ENCODE peak calls at places on chromosome 9, in four cellular contexts. One of them, this sample, is unnamed.

GRCh38 chr9:127370651-127371648 is 26.0 kb upstream of the SLC2A8 start:
- DNase-seq in GM12878: no peak
- DNase-seq in HCT116: no peak
- DNase-seq in K562: no peak
- DNase-seq in this sample: no peak

GRCh38 chr9:72400866-72401265 is 35.9 kb upstream of the ZFAND5 start:
- DNase-seq in GM12878: no peak
- DNase-seq in HCT116: no peak
- DNase-seq in K562: no peak
- DNase-seq in this sample: no peak

GRCh38 chr9:107281164-107281563 is 1.9 kb upstream of the RAD23B start:
- DNase-seq in GM12878: no peak
- DNase-seq in HCT116: no peak
- DNase-seq in K562: no peak
- DNase-seq in this sample: no peak

GRCh38 chr9:131728961-131729360 is 10.9 kb downstream of the RAPGEF1 start:
- DNase-seq in GM12878: no peak
- DNase-seq in HCT116: no peak
- DNase-seq in K562: no peak
- DNase-seq in this sample: no peak

GRCh38 chr9:80175286-80175906 is 603.6 kb downstream of the TLE4 start:
- DNase-seq in GM12878: no peak
- DNase-seq in HCT116: peak
- DNase-seq in K562: peak
- DNase-seq in this sample: no peak

GRCh38 chr9:132176338-132176737 is 14.5 kb downstream of the NTNG2 start:
- DNase-seq in GM12878: no peak
- DNase-seq in HCT116: no peak
- DNase-seq in K562: no peak
- DNase-seq in this sample: no peak

GRCh38 chr9:108142504-108143201 is 653.1 kb upstream of the KLF4 start:
- DNase-seq in GM12878: no peak
- DNase-seq in HCT116: no peak
- DNase-seq in K562: no peak
- DNase-seq in this sample: no peak

GRCh38 chr9:101307041-101307440 is 77.8 kb downstream of the BAAT start:
- DNase-seq in GM12878: no peak
- DNase-seq in HCT116: no peak
- DNase-seq in K562: no peak
- DNase-seq in this sample: no peak

GRCh38 chr9:126915846-126916543 is 1.4 kb downstream of the RALGPS1 start:
- DNase-seq in GM12878: no peak
- DNase-seq in HCT116: no peak
- DNase-seq in K562: no peak
- DNase-seq in this sample: no peak

GRCh38 chr9:34271618-34272017 is 57.5 kb downstream of the KIF24 start:
- DNase-seq in GM12878: no peak
- DNase-seq in HCT116: no peak
- DNase-seq in K562: no peak
- DNase-seq in this sample: no peak

GRCh38 chr9:34272146-34272545 is 56.9 kb downstream of the KIF24 start:
- DNase-seq in GM12878: no peak
- DNase-seq in HCT116: no peak
- DNase-seq in K562: no peak
- DNase-seq in this sample: no peak

GRCh38 chr9:34262971-34263370 is 66.1 kb downstream of the KIF24 start:
- DNase-seq in GM12878: no peak
- DNase-seq in HCT116: no peak
- DNase-seq in K562: no peak
- DNase-seq in this sample: no peak

GRCh38 chr9:34267660-34268059 is 61.4 kb downstream of the KIF24 start:
- DNase-seq in GM12878: no peak
- DNase-seq in HCT116: no peak
- DNase-seq in K562: no peak
- DNase-seq in this sample: no peak
- TF ChIP-seq CEBPB in GM12878: no peak
- TF ChIP-seq CEBPB in HCT116: no peak
- TF ChIP-seq CEBPB in K562: no peak
- TF ChIP-seq CEBPB in this sample: no peak

GRCh38 chr9:114291886-114292590 is 30.9 kb upstream of the ORM1 start:
- DNase-seq in GM12878: no peak
- DNase-seq in HCT116: no peak
- DNase-seq in K562: no peak
- DNase-seq in this sample: no peak
- TF ChIP-seq EGR1 in GM12878: no peak
- TF ChIP-seq EGR1 in HCT116: no peak
- TF ChIP-seq EGR1 in K562: no peak
- TF ChIP-seq EGR1 in this sample: no peak

GRCh38 chr9:134418354-134418753 is 92.1 kb downstream of the RXRA start:
- DNase-seq in GM12878: no peak
- DNase-seq in HCT116: no peak
- DNase-seq in K562: no peak
- DNase-seq in this sample: no peak

GRCh38 chr9:134418986-134419683 is 92.9 kb downstream of the RXRA start:
- DNase-seq in GM12878: no peak
- DNase-seq in HCT116: no peak
- DNase-seq in K562: no peak
- DNase-seq in this sample: no peak

GRCh38 chr9:134420974-134421432 is 94.7 kb downstream of the RXRA start:
- DNase-seq in GM12878: no peak
- DNase-seq in HCT116: no peak
- DNase-seq in K562: no peak
- DNase-seq in this sample: no peak

GRCh38 chr9:134420281-134420835 is 94.1 kb downstream of the RXRA start:
- DNase-seq in GM12878: no peak
- DNase-seq in HCT116: no peak
- DNase-seq in K562: no peak
- DNase-seq in this sample: no peak

DNA sequence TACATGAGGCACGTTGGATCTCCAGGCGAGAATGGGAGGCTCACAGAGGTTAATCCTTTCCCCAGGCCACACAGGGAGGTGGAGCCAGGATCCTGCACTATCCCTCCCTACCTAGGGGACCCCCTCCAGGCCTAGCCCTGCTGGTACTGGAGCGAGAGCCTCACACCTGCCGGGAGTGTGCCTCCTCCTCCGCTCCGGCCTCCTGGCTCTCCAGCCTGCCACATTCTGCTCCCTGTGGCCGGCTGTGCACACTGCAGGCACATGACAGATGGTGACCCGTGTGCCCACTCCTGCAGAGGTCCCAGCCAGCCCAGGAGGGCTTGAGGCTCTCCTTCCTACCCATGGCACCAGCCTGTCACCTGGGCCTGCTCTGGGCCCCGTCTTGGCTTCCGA is 93.4 kb downstream of the RXRA start:
- DNase-seq in GM12878: no peak
- DNase-seq in HCT116: no peak
- DNase-seq in K562: peak
- DNase-seq in this sample: no peak
- TF ChIP-seq CEBPB in GM12878: no peak
- TF ChIP-seq CEBPB in HCT116: no peak
- TF ChIP-seq CEBPB in K562: no peak
- TF ChIP-seq CEBPB in this sample: no peak

GRCh38 chr9:137679249-137679648 is 60.4 kb downstream of the EHMT1 start:
- DNase-seq in GM12878: peak
- DNase-seq in HCT116: no peak
- DNase-seq in K562: no peak
- DNase-seq in this sample: no peak
- TF ChIP-seq EGR1 in GM12878: no peak
- TF ChIP-seq EGR1 in HCT116: no peak
- TF ChIP-seq EGR1 in K562: no peak
- TF ChIP-seq EGR1 in this sample: no peak

GRCh38 chr9:94656190-94656589 is 16.9 kb upstream of the FBP1 start:
- DNase-seq in GM12878: peak
- DNase-seq in HCT116: no peak
- DNase-seq in K562: no peak
- DNase-seq in this sample: no peak
- TF ChIP-seq CEBPB in GM12878: no peak
- TF ChIP-seq CEBPB in HCT116: no peak
- TF ChIP-seq CEBPB in K562: no peak
- TF ChIP-seq CEBPB in this sample: no peak

GRCh38 chr9:87742813-87743428 is 17.0 kb downstream of the CTSL start:
- DNase-seq in GM12878: no peak
- DNase-seq in HCT116: no peak
- DNase-seq in K562: peak
- DNase-seq in this sample: no peak
- TF ChIP-seq EGR1 in GM12878: no peak
- TF ChIP-seq EGR1 in HCT116: no peak
- TF ChIP-seq EGR1 in K562: no peak
- TF ChIP-seq EGR1 in this sample: no peak

DNA sequence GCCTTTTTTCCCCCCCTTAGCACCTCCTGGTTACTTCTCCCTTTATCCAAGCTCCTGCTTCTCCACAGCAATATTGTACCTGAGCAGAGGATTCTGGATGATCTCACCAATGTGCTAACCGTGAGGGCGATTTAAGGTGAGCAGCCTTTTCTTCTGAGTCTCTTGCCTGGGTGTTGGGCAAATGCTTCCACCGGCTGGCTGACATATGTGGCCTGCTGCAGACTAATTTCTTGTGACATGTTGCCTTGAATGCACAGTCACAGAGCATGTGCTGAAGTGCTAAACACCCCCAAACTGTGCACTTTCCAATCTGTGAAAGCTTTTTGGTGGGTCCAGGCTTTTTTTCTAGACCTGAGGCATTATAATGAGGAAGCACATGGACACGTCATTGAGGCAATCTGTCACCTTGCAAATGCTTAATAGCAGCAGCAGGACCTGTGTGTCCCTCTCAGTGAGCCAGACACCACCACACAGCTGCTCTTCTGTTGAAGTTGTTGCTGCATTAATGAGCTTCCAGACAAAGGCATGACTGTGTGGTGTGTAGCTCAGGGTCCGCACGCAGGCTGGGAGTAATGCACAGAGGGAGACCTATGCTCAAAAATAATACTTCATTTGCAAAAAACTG is 274.8 kb downstream of the ELAVL2 start:
- DNase-seq in GM12878: no peak
- DNase-seq in HCT116: no peak
- DNase-seq in K562: no peak
- DNase-seq in this sample: no peak
- TF ChIP-seq CEBPB in GM12878: no peak
- TF ChIP-seq CEBPB in HCT116: no peak
- TF ChIP-seq CEBPB in K562: no peak
- TF ChIP-seq CEBPB in this sample: no peak

GRCh38 chr9:95204310-95204709 is 113.2 kb downstream of the FANCC start:
- DNase-seq in GM12878: no peak
- DNase-seq in HCT116: no peak
- DNase-seq in K562: no peak
- DNase-seq in this sample: no peak

GRCh38 chr9:95206143-95206542 is 111.4 kb downstream of the FANCC start:
- DNase-seq in GM12878: no peak
- DNase-seq in HCT116: no peak
- DNase-seq in K562: no peak
- DNase-seq in this sample: no peak

GRCh38 chr9:95204710-95205109 is 112.8 kb downstream of the FANCC start:
- DNase-seq in GM12878: no peak
- DNase-seq in HCT116: no peak
- DNase-seq in K562: no peak
- DNase-seq in this sample: no peak

GRCh38 chr9:95211028-95211427 is 106.5 kb downstream of the FANCC start:
- DNase-seq in GM12878: no peak
- DNase-seq in HCT116: no peak
- DNase-seq in K562: no peak
- DNase-seq in this sample: no peak

GRCh38 chr9:95207403-95207802 is 110.1 kb downstream of the FANCC start:
- DNase-seq in GM12878: no peak
- DNase-seq in HCT116: no peak
- DNase-seq in K562: no peak
- DNase-seq in this sample: no peak
- TF ChIP-seq EGR1 in GM12878: no peak
- TF ChIP-seq EGR1 in HCT116: no peak
- TF ChIP-seq EGR1 in K562: no peak
- TF ChIP-seq EGR1 in this sample: no peak

GRCh38 chr9:137647096-137647709 is 28.4 kb downstream of the EHMT1 start:
- DNase-seq in GM12878: no peak
- DNase-seq in HCT116: no peak
- DNase-seq in K562: no peak
- DNase-seq in this sample: no peak
- TF ChIP-seq CEBPB in GM12878: no peak
- TF ChIP-seq CEBPB in HCT116: no peak
- TF ChIP-seq CEBPB in K562: no peak
- TF ChIP-seq CEBPB in this sample: no peak

DNA sequence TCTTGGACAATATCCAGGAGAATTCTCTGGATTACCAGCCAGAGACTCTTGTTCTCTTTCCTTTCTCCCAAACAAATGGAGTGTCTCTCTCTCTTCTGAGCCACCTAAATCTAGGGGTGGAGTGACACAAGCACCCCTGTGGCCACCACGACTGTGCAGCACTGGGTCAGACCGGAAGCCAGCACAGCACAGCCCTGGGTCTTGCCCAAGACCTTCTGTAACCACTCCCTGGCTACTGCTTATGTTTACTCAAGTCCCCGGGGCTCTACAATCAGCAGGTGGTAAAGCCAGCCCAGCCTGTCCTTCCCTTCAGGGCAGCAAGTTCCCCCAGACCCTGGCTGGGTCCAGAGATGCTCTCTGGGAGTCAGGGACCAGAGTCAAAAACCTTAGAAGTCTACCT is 110.0 kb upstream of the TUT7 start:
- DNase-seq in GM12878: no peak
- DNase-seq in HCT116: no peak
- DNase-seq in K562: no peak
- DNase-seq in this sample: no peak
- TF ChIP-seq EGR1 in GM12878: no peak
- TF ChIP-seq EGR1 in HCT116: no peak
- TF ChIP-seq EGR1 in K562: no peak
- TF ChIP-seq EGR1 in this sample: no peak

This sample was measured in H1.